ENCODE peak calls at places on chromosomes 11 and 22, in seven cellular contexts. X is substantia nigra; N is neural crest cell; G is activated T-cell treated with anti-CD3 and anti-CD28 coated beads, Interleukin-2, amount 50 U/mL, for 1 hour; C is body of pancreas; U is activated naive CD4-positive, alpha-beta T cell; Y is fibroblast of the aortic adventitia. R is an unnamed sample.
A peak's percentile ranks its signal among the peaks of the same experiment; 100 is the strongest.

GRCh38 chr11:2533642-2534115 is 88.9 kb downstream of the KCNQ1 start:
- DNase-seq in X (peak; percentile 15), N (peak; percentile 52), G (no peak), C (peak; percentile 48), U (no peak), Y (peak; percentile 89), R (no peak)

GRCh38 chr11:35893796-35894475 is 49.9 kb upstream of the LDLRAD3 start:
- DNase-seq in X (no peak), N (no peak), G (no peak), C (no peak), U (no peak), Y (no peak), R (no peak)

GRCh38 chr22:50105529-50106100 is 15.8 kb downstream of the MOV10L1 start:
- DNase-seq in X (no peak), N (no peak), G (no peak), C (no peak), U (no peak), Y (peak; percentile 48), R (no peak)

GRCh38 chr11:65867284-65868071 is 5.1 kb downstream of the EFEMP2 start:
- DNase-seq in X (no peak), N (no peak), G (no peak), C (no peak), U (no peak), Y (no peak), R (no peak)

GRCh38 chr11:6411594-6412031 is 7.3 kb downstream of the APBB1 start:
- DNase-seq in X (peak; percentile 82), N (no peak), G (no peak), C (no peak), U (no peak), Y (no peak), R (no peak)

GRCh38 chr11:101428918-101429317 is 154.9 kb downstream of the TRPC6 start:
- DNase-seq in X (no peak), N (no peak), G (no peak), C (no peak), U (no peak), Y (peak; percentile 29), R (no peak)

GRCh38 chr11:69252494-69252845 is 41.5 kb upstream of the MYEOV start:
- DNase-seq in X (no peak), N (no peak), G (no peak), C (no peak), U (no peak), Y (no peak), R (no peak)

GRCh38 chr22:29093501-29093921 is 20.7 kb downstream of the KREMEN1 start:
- DNase-seq in X (no peak), N (no peak), G (no peak), C (no peak), U (no peak), Y (peak; percentile 74), R (no peak)

GRCh38 chr11:107824668-107825369 is 33.8 kb downstream of the SLC35F2 start:
- DNase-seq in X (no peak), N (no peak), G (no peak), C (no peak), U (no peak), Y (no peak), R (no peak)

R was measured in central memory CD8-positive, alpha-beta T cell.